ENCODE peak calls at places on chromosomes 7 and 10, in eight cellular contexts. W, P, I, J, K, S, M and E are unnamed samples.

GRCh38 chr10:29150010-29150409 is 138.9 kb upstream of the LYZL1 start:
- DNase-seq in W (no peak), P (no peak), I (no peak), J (no peak), K (no peak), S (no peak), M (peak; percentile 41), E (no peak)

GRCh38 chr7:143444063-143444782 is 970 bp downstream of the TAS2R60 start:
- DNase-seq in W (no peak), P (no peak), I (no peak), J (no peak), K (no peak), S (no peak), M (no peak), E (no peak)

GRCh38 chr10:68828833-68829232 is 1.5 kb downstream of the STOX1 start:
- DNase-seq in W (no peak), P (no peak), I (no peak), J (no peak), K (no peak), S (no peak), M (no peak), E (no peak)

GRCh38 chr10:794382-794956 is 105.0 kb upstream of the DIP2C start:
- DNase-seq in W (no peak), P (no peak), I (no peak), J (no peak), K (no peak), S (no peak), M (peak; percentile 19), E (no peak)

GRCh38 chr10:104350146-104350635 is 3.4 kb upstream of the CFAP58 start:
- DNase-seq in W (peak; percentile 44), P (peak; percentile 74), I (no peak), J (no peak), K (no peak), S (peak; percentile 74), M (no peak), E (no peak)

GRCh38 chr7:22720791-22721786 is 5.9 kb upstream of the IL6 start:
- DNase-seq in W (no peak), P (no peak), I (no peak), J (no peak), K (no peak), S (no peak), M (no peak), E (no peak)

GRCh38 chr10:15168296-15168780 is at the start of gene NMT2:
- DNase-seq in W (peak; percentile 84), P (peak; percentile 87), I (no peak), J (peak; percentile 94), K (no peak), S (peak; percentile 78), M (peak; percentile 89), E (peak; percentile 92)

GRCh38 chr7:130650616-130651015 is 17.9 kb downstream of the COPG2 start:
- DNase-seq in W (no peak), P (no peak), I (no peak), J (no peak), K (no peak), S (no peak), M (no peak), E (no peak)

GRCh38 chr10:116866987-116867595 is 17.8 kb downstream of the ENO4 start:
- DNase-seq in W (no peak), P (no peak), I (no peak), J (no peak), K (no peak), S (no peak), M (no peak), E (no peak)

GRCh38 chr10:72218329-72218728 is 2.3 kb upstream of the ASCC1 start:
- DNase-seq in W (no peak), P (no peak), I (no peak), J (no peak), K (no peak), S (peak; percentile 76), M (no peak), E (no peak)

GRCh38 chr10:77165445-77166316 is 471.9 kb downstream of the KCNMA1 start:
- DNase-seq in W (peak; percentile 33), P (peak; percentile 70), I (peak; percentile 44), J (no peak), K (no peak), S (peak; percentile 72), M (no peak), E (no peak)

GRCh38 chr7:1697499-1698125 is 27.5 kb downstream of the ELFN1 start:
- DNase-seq in W (no peak), P (no peak), I (no peak), J (peak; percentile 25), K (no peak), S (no peak), M (peak; percentile 3), E (peak; percentile 7)

GRCh38 chr10:79427965-79428364 is 17.5 kb downstream of the ZCCHC24 start:
- DNase-seq in W (no peak), P (no peak), I (no peak), J (no peak), K (no peak), S (no peak), M (no peak), E (no peak)

GRCh38 chr10:32961892-32962369 is 3.9 kb upstream of the ITGB1 start:
- DNase-seq in W (peak; percentile 55), P (no peak), I (no peak), J (no peak), K (no peak), S (peak; percentile 59), M (no peak), E (no peak)

GRCh38 chr7:145151651-145152050 is 315.8 kb upstream of the TPK1 start:
- DNase-seq in W (no peak), P (no peak), I (no peak), J (peak; percentile 39), K (no peak), S (no peak), M (no peak), E (no peak)

GRCh38 chr7:121273467-121274167 is 55.2 kb upstream of the WNT16 start:
- DNase-seq in W (no peak), P (no peak), I (no peak), J (no peak), K (no peak), S (no peak), M (no peak), E (no peak)

GRCh38 chr10:274866-275265 is 139.6 kb downstream of the ZMYND11 start:
- DNase-seq in W (no peak), P (no peak), I (no peak), J (no peak), K (no peak), S (no peak), M (no peak), E (no peak)

GRCh38 chr7:138064856-138065357 is 11.4 kb upstream of the AKR1D1 start:
- DNase-seq in W (no peak), P (no peak), I (no peak), J (no peak), K (no peak), S (no peak), M (no peak), E (no peak)